ENCODE peak calls at places on chromosomes 1 and 21, in five cellular contexts. K is IMR-90, F is esophagus muscularis mucosa, O is sigmoid colon, U is suprapubic skin. R is an unnamed sample.

GRCh38 chr1:109248797-109249629 is at the start of gene CELSR2:
- DNase-seq in F (no peak), K (peak; percentile 54), U (peak; percentile 80), O (peak; percentile 69), R (peak; percentile 41)

GRCh38 chr21:32136546-32136945 is 142.3 kb downstream of the MIS18A start:
- DNase-seq in K (no peak), U (no peak), F (peak; percentile 5), O (no peak), R (no peak)

GRCh38 chr1:36151845-36152203 is 2.5 kb upstream of the TRAPPC3 start:
- DNase-seq in K (no peak), U (no peak), O (no peak), F (no peak), R (peak; percentile 41)

GRCh38 chr1:155932487-155932886 is 1.7 kb downstream of the KHDC4 start:
- DNase-seq in K (no peak), F (no peak), U (no peak), O (no peak), R (no peak)

GRCh38 chr1:172414331-172414730 is 6.2 kb upstream of the C1orf105 start:
- DNase-seq in F (no peak), U (no peak), O (no peak), K (peak; percentile 57), R (no peak)

GRCh38 chr1:170697338-170697715 is 33.4 kb downstream of the PRRX1 start:
- DNase-seq in U (no peak), F (no peak), K (no peak), O (no peak), R (no peak)

GRCh38 chr1:228667224-228667623 is 68.1 kb upstream of the RHOU start:
- DNase-seq in K (no peak), U (no peak), F (peak; percentile 60), O (no peak), R (no peak)

GRCh38 chr21:29102791-29103257 is 27.6 kb upstream of the MAP3K7CL start:
- DNase-seq in O (no peak), U (no peak), F (no peak), K (peak; percentile 61), R (no peak)

GRCh38 chr1:232462200-232462599 is 167.7 kb downstream of the SIPA1L2 start:
- DNase-seq in O (no peak), U (no peak), K (peak; percentile 20), F (no peak), R (no peak)

GRCh38 chr1:234619794-234620247 is 9.8 kb upstream of the IRF2BP2 start:
- DNase-seq in F (no peak), U (no peak), O (no peak), K (no peak), R (no peak)
- TF ChIP-seq POLR2A in F (no peak), U (no peak), O (no peak), K (no peak), R (no peak)

GRCh38 chr1:197902454-197903195 is at the start of gene C1orf53:
- DNase-seq in F (no peak), U (peak; percentile 83), K (peak; percentile 86), O (peak; percentile 88), R (peak; percentile 68)

GRCh38 chr1:197903196-197903514 is 725 bp downstream of the C1orf53 start:
- DNase-seq in K (no peak), O (no peak), U (no peak), F (no peak), R (no peak)

GRCh38 chr1:197902131-197902453 is 338 bp upstream of the C1orf53 start:
- DNase-seq in U (no peak), K (no peak), O (no peak), F (no peak), R (no peak)

GRCh38 chr1:197896301-197896700 is 6.1 kb upstream of the C1orf53 start:
- DNase-seq in F (no peak), K (no peak), U (no peak), O (no peak), R (no peak)

GRCh38 chr1:197899037-197899436 is 3.4 kb upstream of the C1orf53 start:
- DNase-seq in O (no peak), F (no peak), K (no peak), U (no peak), R (no peak)
- H3K4me3 ChIP-seq in O (no peak overlapping the region), F (no peak overlapping the region), K (no peak overlapping the region), U (no peak overlapping the region), R (no peak overlapping the region)

DNA sequence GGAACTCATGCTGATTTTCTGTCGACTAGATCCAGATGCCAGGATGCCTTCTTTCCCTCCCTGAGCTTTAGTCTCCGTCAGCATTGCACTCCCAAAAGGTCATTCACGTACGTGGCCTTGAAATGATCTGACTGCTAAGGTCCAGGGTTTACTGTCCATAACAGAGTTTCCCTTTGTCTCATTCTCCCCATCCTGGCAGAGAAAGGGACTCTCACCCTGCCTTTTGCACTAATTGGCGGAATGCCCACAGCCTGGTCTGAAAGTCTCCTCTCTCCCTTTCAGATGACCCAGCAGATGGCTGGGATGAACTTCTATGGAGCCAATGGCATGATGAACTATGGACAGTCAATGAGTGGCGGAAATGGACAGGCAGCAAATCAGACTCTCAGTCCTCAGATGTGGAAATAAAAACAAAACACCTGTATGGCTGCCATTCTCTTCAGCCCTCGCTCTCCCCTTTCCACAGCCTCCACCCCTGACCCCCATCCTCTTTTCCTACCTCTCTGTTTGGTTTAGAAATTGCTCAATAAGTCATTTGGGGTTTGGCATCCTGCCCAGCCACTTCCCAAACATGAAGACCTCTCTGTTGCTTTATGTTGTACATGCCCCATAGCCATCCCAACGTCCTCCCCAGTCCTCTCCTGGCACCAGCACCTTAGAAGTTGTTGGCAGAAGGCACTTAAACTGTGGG is 28.4 kb upstream of the ZFP69B start:
- DNase-seq in U (no peak), K (peak; percentile 23), F (no peak), O (no peak), R (no peak)
- TF ChIP-seq POLR2A in U (no peak), K (no peak), F (no peak), O (no peak), R (no peak)

GRCh38 chr1:39210649-39211048 is 6.2 kb downstream of the MACF1 start:
- DNase-seq in O (no peak), K (no peak), F (no peak), U (no peak), R (no peak)

GRCh38 chr1:39205102-39205780 is 746 bp downstream of the MACF1 start:
- DNase-seq in F (peak; percentile 94), U (no peak), K (peak; percentile 76), O (no peak), R (peak; percentile 47)

GRCh38 chr1:39204441-39205081 is at the start of gene MACF1:
- DNase-seq in U (peak; percentile 81), O (peak; percentile 92), K (peak; percentile 98), F (peak; percentile 95), R (peak; percentile 90)

DNA sequence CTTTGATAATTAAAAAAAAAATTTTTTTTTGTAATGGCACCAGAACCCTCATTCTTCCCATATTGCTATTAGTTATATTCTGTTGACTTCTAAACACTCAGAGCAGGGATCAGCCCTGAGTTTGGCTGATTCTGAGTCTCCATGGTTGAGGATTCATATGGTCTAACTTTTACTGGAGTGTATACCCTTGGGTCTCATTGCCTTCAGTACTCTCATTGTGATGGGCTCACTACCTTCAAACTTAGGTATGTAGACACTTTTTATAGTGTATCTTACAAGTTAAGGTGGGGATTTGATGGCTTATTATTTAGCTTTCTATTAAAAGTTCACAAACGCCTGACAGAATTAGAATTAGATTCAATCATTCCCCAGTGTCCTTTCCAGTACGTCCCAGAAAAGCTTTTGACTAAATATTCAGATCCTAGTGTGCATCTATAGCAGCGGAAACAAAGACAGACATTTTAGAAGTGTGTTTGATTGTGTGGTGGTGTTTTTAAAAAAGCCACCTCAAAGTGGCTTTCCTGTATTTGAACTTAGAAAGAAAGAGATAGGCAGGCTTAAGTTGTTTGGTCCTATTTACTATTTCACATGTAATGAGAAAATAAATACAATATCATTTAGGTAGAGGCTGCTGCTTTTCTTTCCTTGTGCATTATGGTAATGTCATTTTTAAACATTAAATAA is 1.4 kb downstream of the MACF1 start:
- DNase-seq in U (no peak), F (no peak), O (no peak), K (no peak), R (no peak)
- H3K4me3 ChIP-seq in U (peak overlapping the region; percentile 35), F (peak overlapping the region; percentile 44), O (peak overlapping the region; percentile 47), K (peak overlapping the region; percentile 54), R (peak overlapping the region; percentile 46)

GRCh38 chr1:151537112-151537511 is 3.0 kb upstream of the TUFT1 start:
- DNase-seq in F (no peak), K (peak; percentile 99), U (no peak), O (no peak), R (no peak)

GRCh38 chr1:151540982-151541377 is 871 bp downstream of the TUFT1 start:
- DNase-seq in O (no peak), U (peak; percentile 79), K (no peak), F (no peak), R (no peak)

GRCh38 chr1:151540021-151540981 is at the start of gene TUFT1:
- DNase-seq in K (peak; percentile 89), U (peak; percentile 97), O (peak; percentile 96), F (peak; percentile 98), R (peak; percentile 90)

GRCh38 chr1:151536499-151536898 is 3.6 kb upstream of the TUFT1 start:
- DNase-seq in U (no peak), F (no peak), K (no peak), O (no peak), R (no peak)

GRCh38 chr1:151539321-151540020 is 638 bp upstream of the TUFT1 start:
- DNase-seq in U (peak; percentile 84), F (peak; percentile 93), O (peak; percentile 90), K (peak; percentile 96), R (peak; percentile 81)
- TF ChIP-seq POLR2A in U (no peak), F (no peak), O (no peak), K (no peak), R (no peak)

DNA sequence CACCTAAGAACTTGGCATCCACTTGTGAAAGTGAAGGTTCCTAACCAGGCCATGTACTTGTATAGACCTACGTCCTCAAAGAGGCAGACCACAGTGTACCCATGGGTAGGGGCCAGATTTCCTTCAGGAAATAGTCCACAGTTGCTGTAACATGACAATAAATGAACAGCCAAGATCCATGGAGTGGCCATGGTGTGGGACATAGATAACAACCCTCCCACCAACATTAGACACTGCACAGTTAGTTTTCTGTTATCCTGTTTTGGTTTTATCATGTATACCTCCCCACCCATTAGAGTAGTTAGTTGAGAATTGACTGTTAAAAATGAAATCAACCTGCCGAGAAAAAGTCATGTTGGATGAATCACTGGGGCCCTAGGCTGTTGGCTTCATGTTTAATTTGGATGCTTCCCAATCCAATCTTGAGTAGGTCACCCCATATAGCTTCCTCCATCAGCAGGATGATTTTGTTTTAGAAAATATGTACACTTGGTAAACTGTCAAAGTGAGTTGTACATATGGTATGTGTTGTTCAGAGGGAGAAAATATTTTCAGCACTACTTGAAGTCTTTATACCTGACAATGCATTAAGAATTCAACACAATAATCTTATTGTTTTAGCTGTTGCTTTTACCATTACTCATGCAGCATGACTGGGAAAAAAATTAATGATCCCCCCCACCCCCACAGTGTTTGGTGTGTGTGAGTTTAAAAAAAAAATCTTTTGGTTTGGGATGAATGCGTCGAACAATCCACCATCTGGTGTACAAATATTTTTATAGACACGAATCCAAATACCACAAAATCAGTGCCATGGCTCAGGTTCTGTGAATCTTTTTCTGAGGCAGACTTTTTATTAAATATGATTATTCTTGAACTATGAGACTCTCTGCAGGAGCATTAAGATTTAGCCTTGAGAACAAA is 88.3 kb upstream of the ARHGAP29 start:
- DNase-seq in F (no peak), U (no peak), O (no peak), K (peak; percentile 99), R (no peak)
- H3K4me3 ChIP-seq in F (no peak overlapping the region), U (no peak overlapping the region), O (no peak overlapping the region), K (no peak overlapping the region), R (no peak overlapping the region)

GRCh38 chr1:54888080-54888733 is 1.2 kb upstream of the DHCR24 start:
- DNase-seq in K (no peak), F (no peak), U (no peak), O (no peak), R (no peak)
- TF ChIP-seq POLR2A in K (no peak), F (no peak), U (no peak), O (no peak), R (no peak)

GRCh38 chr1:110672753-110673108 is 2.0 kb downstream of the KCNA3 start:
- DNase-seq in O (no peak), U (no peak), K (no peak), F (no peak), R (no peak)
- H3K4me3 ChIP-seq in O (no peak overlapping the region), U (peak overlapping the region; percentile 59), K (no peak overlapping the region), F (peak overlapping the region; percentile 60), R (no peak overlapping the region)